ENCODE peak calls at places on chromosomes 4 and X, in ten cellular contexts. Z is AG09319; G is ELR; B is KBM-7; M is CD4-positive, alpha-beta T cell; W is T-cell; E is GOT3; F is endodermal cell; I is fibroblast of the aortic adventitia; U is NCI-H2081. O is an unnamed sample.

GRCh38 chrX:119211649-119212014 is 24.5 kb upstream of the PGRMC1 start:
- DNase-seq in Z (no peak), G (no peak), B (no peak), M (no peak), W (no peak), E (no peak), F (no peak), I (no peak), U (no peak), O (no peak)

GRCh38 chr4:25031077-25031606 is 396 bp upstream of the LGI2 start:
- DNase-seq in Z (no peak), G (no peak), B (peak), M (no peak), W (no peak), E (no peak), F (peak), I (peak), U (peak), O (peak)

GRCh38 chr4:7842384-7843279 is 97.0 kb downstream of the AFAP1 start:
- DNase-seq in Z (peak), G (peak), B (no peak), M (no peak), W (no peak), E (peak), F (no peak), I (peak), U (no peak), O (no peak)

GRCh38 chrX:123263246-123263757 is 79.2 kb downstream of the GRIA3 start:
- DNase-seq in Z (no peak), G (no peak), B (no peak), M (no peak), W (no peak), E (no peak), F (peak), I (no peak), U (peak), O (no peak)

GRCh38 chrX:44400588-44400987 is 57.1 kb upstream of the EFHC2 start:
- DNase-seq in Z (peak), G (peak), B (no peak), M (no peak), W (no peak), E (no peak), F (no peak), I (peak), U (no peak), O (no peak)

GRCh38 chr4:32884198-32884597 is 2164.0 kb downstream of the PCDH7 start:
- DNase-seq in Z (no peak), G (peak), B (no peak), M (no peak), W (no peak), E (no peak), F (no peak), I (peak), U (no peak), O (no peak)

GRCh38 chrX:16848541-16848940 is 21.6 kb downstream of the RBBP7 start:
- DNase-seq in Z (no peak), G (no peak), B (no peak), M (no peak), W (no peak), E (no peak), F (no peak), I (peak), U (no peak), O (no peak)

GRCh38 chr4:141731481-141731880 is 95.1 kb downstream of the IL15 start:
- DNase-seq in Z (no peak), G (peak), B (no peak), M (no peak), W (no peak), E (no peak), F (no peak), I (no peak), U (no peak), O (no peak)

GRCh38 chr4:151048913-151049312 is 33.8 kb upstream of the LRBA start:
- DNase-seq in Z (no peak), G (no peak), B (no peak), M (no peak), W (no peak), E (no peak), F (peak), I (no peak), U (no peak), O (no peak)

GRCh38 chr4:37908488-37909343 is 17.8 kb downstream of the TBC1D1 start:
- DNase-seq in Z (no peak), G (peak), B (peak), M (no peak), W (no peak), E (no peak), F (no peak), I (peak), U (no peak), O (no peak)

GRCh38 chrX:15988661-15989603 is 134.3 kb upstream of the AP1S2 start:
- DNase-seq in Z (peak), G (peak), B (no peak), M (no peak), W (no peak), E (no peak), F (no peak), I (peak), U (no peak), O (no peak)

GRCh38 chrX:11445540-11445939 is 152.3 kb downstream of the AMELX start:
- DNase-seq in Z (no peak), G (no peak), B (no peak), M (no peak), W (no peak), E (no peak), F (no peak), I (no peak), U (no peak), O (no peak)

GRCh38 chrX:31522760-31523159 is 450.9 kb upstream of the FTHL17 start:
- DNase-seq in Z (no peak), G (no peak), B (no peak), M (no peak), W (no peak), E (no peak), F (no peak), I (no peak), U (no peak), O (no peak)

GRCh38 chr4:128847074-128847724 is 37.7 kb downstream of the JADE1 start:
- DNase-seq in Z (no peak), G (peak), B (no peak), M (no peak), W (no peak), E (no peak), F (peak), I (no peak), U (peak), O (no peak)

GRCh38 chr4:38320833-38321232 is 343.2 kb upstream of the KLF3 start:
- DNase-seq in Z (no peak), G (no peak), B (no peak), M (no peak), W (no peak), E (no peak), F (no peak), I (no peak), U (no peak), O (no peak)

GRCh38 chrX:106263817-106264216 is 95.7 kb downstream of the PWWP3B start:
- DNase-seq in Z (no peak), G (no peak), B (no peak), M (no peak), W (no peak), E (no peak), F (no peak), I (no peak), U (no peak), O (no peak)

GRCh38 chr4:11111370-11111769 is 317.3 kb downstream of the HS3ST1 start:
- DNase-seq in Z (no peak), G (no peak), B (no peak), M (no peak), W (no peak), E (no peak), F (no peak), I (no peak), U (no peak), O (no peak)

GRCh38 chrX:65643046-65643785 is 24.2 kb upstream of the MSN start:
- DNase-seq in Z (no peak), G (peak), B (peak), M (no peak), W (no peak), E (no peak), F (no peak), I (peak), U (no peak), O (no peak)

GRCh38 chrX:103663921-103664320 is 22.6 kb downstream of the MORF4L2 start:
- DNase-seq in Z (no peak), G (no peak), B (no peak), M (no peak), W (no peak), E (no peak), F (no peak), I (no peak), U (no peak), O (no peak)

GRCh38 chr4:41189076-41189475 is 25.3 kb downstream of the APBB2 start:
- DNase-seq in Z (no peak), G (no peak), B (no peak), M (no peak), W (no peak), E (no peak), F (no peak), I (no peak), U (no peak), O (no peak)

GRCh38 chr4:145618210-145618911 is 824 bp upstream of the MMAA start:
- DNase-seq in Z (no peak), G (peak), B (no peak), M (peak), W (no peak), E (no peak), F (no peak), I (no peak), U (peak), O (peak)

GRCh38 chr4:138269175-138269574 is 27.0 kb upstream of the SLC7A11 start:
- DNase-seq in Z (no peak), G (peak), B (no peak), M (no peak), W (no peak), E (no peak), F (no peak), I (peak), U (no peak), O (no peak)

GRCh38 chr4:48542888-48543287 is 52.8 kb downstream of the ZAR1 start:
- DNase-seq in Z (no peak), G (no peak), B (no peak), M (no peak), W (no peak), E (no peak), F (no peak), I (no peak), U (no peak), O (no peak)

GRCh38 chrX:49199906-49200771 is at the start of gene SYP:
- DNase-seq in Z (peak), G (peak), B (peak), M (peak), W (peak), E (peak), F (peak), I (peak), U (peak), O (peak)

GRCh38 chrX:150546711-150547153 is 21.7 kb upstream of the MTM1 start:
- DNase-seq in Z (no peak), G (no peak), B (peak), M (peak), W (peak), E (no peak), F (no peak), I (peak), U (no peak), O (no peak)

GRCh38 chr4:40316782-40317635 is 18.1 kb upstream of the CHRNA9 start:
- DNase-seq in Z (peak), G (peak), B (peak), M (peak), W (peak), E (no peak), F (peak), I (peak), U (no peak), O (peak)

GRCh38 chr4:139814285-139815015 is 148.8 kb downstream of the MGST2 start:
- DNase-seq in Z (no peak), G (peak), B (no peak), M (no peak), W (no peak), E (no peak), F (no peak), I (peak), U (peak), O (peak)

GRCh38 chr4:185358514-185359433 is 37.0 kb downstream of the LRP2BP start:
- DNase-seq in Z (no peak), G (peak), B (no peak), M (no peak), W (no peak), E (no peak), F (no peak), I (peak), U (no peak), O (no peak)

GRCh38 chrX:65667503-65668355 is at the start of gene MSN:
- DNase-seq in Z (no peak), G (peak), B (peak), M (peak), W (peak), E (no peak), F (peak), I (peak), U (peak), O (no peak)

GRCh38 chrX:153651540-153652079 is 4.6 kb downstream of the DUSP9 start:
- DNase-seq in Z (no peak), G (peak), B (peak), M (no peak), W (no peak), E (no peak), F (peak), I (no peak), U (no peak), O (no peak)

GRCh38 chr4:23483320-23483958 is 406.4 kb downstream of the PPARGC1A start:
- DNase-seq in Z (no peak), G (no peak), B (no peak), M (no peak), W (no peak), E (no peak), F (no peak), I (peak), U (no peak), O (no peak)

GRCh38 chrX:8374041-8374825 is 90.4 kb upstream of the VCX3B start:
- DNase-seq in Z (no peak), G (peak), B (no peak), M (no peak), W (no peak), E (no peak), F (no peak), I (no peak), U (no peak), O (no peak)

GRCh38 chr4:184267673-184268573 is 50.2 kb upstream of the ENPP6 start:
- DNase-seq in Z (peak), G (peak), B (peak), M (peak), W (peak), E (peak), F (peak), I (peak), U (no peak), O (peak)

GRCh38 chr4:24795666-24796381 is 451 bp downstream of the SOD3 start:
- DNase-seq in Z (no peak), G (no peak), B (no peak), M (no peak), W (no peak), E (no peak), F (no peak), I (peak), U (no peak), O (no peak)

GRCh38 chrX:154013614-154014360 is 5.9 kb downstream of the IRAK1 start:
- DNase-seq in Z (no peak), G (peak), B (peak), M (peak), W (no peak), E (no peak), F (peak), I (peak), U (peak), O (peak)

GRCh38 chrX:80513620-80514019 is 93.4 kb downstream of the TENT5D start:
- DNase-seq in Z (no peak), G (no peak), B (no peak), M (no peak), W (no peak), E (no peak), F (peak), I (no peak), U (no peak), O (no peak)

GRCh38 chrX:101369687-101370086 is 16.3 kb downstream of the BTK start:
- DNase-seq in Z (no peak), G (no peak), B (no peak), M (no peak), W (no peak), E (no peak), F (no peak), I (no peak), U (no peak), O (no peak)

GRCh38 chr4:186021461-186022167 is 47.3 kb upstream of the TLR3 start:
- DNase-seq in Z (no peak), G (peak), B (peak), M (no peak), W (no peak), E (no peak), F (peak), I (peak), U (peak), O (peak)

GRCh38 chr4:24369630-24370029 is 214.7 kb downstream of the DHX15 start:
- DNase-seq in Z (no peak), G (no peak), B (no peak), M (no peak), W (no peak), E (no peak), F (peak), I (no peak), U (no peak), O (no peak)

GRCh38 chrX:119899125-119899524 is 3.4 kb downstream of the AKAP14 start:
- DNase-seq in Z (no peak), G (no peak), B (peak), M (no peak), W (no peak), E (no peak), F (no peak), I (no peak), U (no peak), O (no peak)

O was measured in BE2C.